ENCODE peak calls at places on chromosomes 5 and 9, in five cellular contexts. One of them, this sample, is unnamed.

GRCh38 chr5:31153523-31153922 is 40.0 kb upstream of the CDH6 start:
- DNase-seq in IMR-90: peak; percentile 67
- DNase-seq in stomach: no peak
- DNase-seq in GM23338: no peak
- DNase-seq in naive thymus-derived CD4-positive, alpha-beta T cell: no peak
- DNase-seq in this sample: no peak

GRCh38 chr5:55160493-55161209 is 680 bp downstream of the GPX8 start:
- DNase-seq in naive thymus-derived CD4-positive, alpha-beta T cell: no peak
- DNase-seq in IMR-90: peak; percentile 98
- DNase-seq in stomach: peak; percentile 34
- DNase-seq in GM23338: peak; percentile 70
- DNase-seq in this sample: no peak

GRCh38 chr9:111094433-111095421 is 56.5 kb upstream of the LPAR1 start:
- DNase-seq in IMR-90: peak; percentile 90
- DNase-seq in GM23338: no peak
- DNase-seq in naive thymus-derived CD4-positive, alpha-beta T cell: no peak
- DNase-seq in stomach: no peak
- DNase-seq in this sample: no peak

GRCh38 chr9:72749276-72749675 is 203.6 kb downstream of the ALDH1A1 start:
- DNase-seq in stomach: no peak
- DNase-seq in GM23338: no peak
- DNase-seq in IMR-90: no peak
- DNase-seq in naive thymus-derived CD4-positive, alpha-beta T cell: no peak
- DNase-seq in this sample: no peak

GRCh38 chr5:127326438-127326837 is 35.8 kb downstream of the MEGF10 start:
- DNase-seq in GM23338: peak; percentile 49
- DNase-seq in stomach: no peak
- DNase-seq in IMR-90: no peak
- DNase-seq in naive thymus-derived CD4-positive, alpha-beta T cell: no peak
- DNase-seq in this sample: no peak

GRCh38 chr5:32446660-32447059 is 2.1 kb upstream of the ZFR start:
- DNase-seq in GM23338: no peak
- DNase-seq in naive thymus-derived CD4-positive, alpha-beta T cell: no peak
- DNase-seq in IMR-90: no peak
- DNase-seq in stomach: peak; percentile 43
- DNase-seq in this sample: no peak

GRCh38 chr9:19231126-19232035 is 888 bp downstream of the DENND4C start:
- DNase-seq in stomach: peak; percentile 26
- DNase-seq in naive thymus-derived CD4-positive, alpha-beta T cell: no peak
- DNase-seq in IMR-90: peak; percentile 17
- DNase-seq in GM23338: peak; percentile 69
- DNase-seq in this sample: no peak

GRCh38 chr9:95379630-95380029 is 62.1 kb upstream of the FANCC start:
- DNase-seq in naive thymus-derived CD4-positive, alpha-beta T cell: no peak
- DNase-seq in GM23338: no peak
- DNase-seq in IMR-90: no peak
- DNase-seq in stomach: no peak
- DNase-seq in this sample: no peak

GRCh38 chr9:110180713-110181434 is 27.1 kb downstream of the C9orf152 start:
- DNase-seq in IMR-90: peak; percentile 80
- DNase-seq in naive thymus-derived CD4-positive, alpha-beta T cell: no peak
- DNase-seq in GM23338: peak; percentile 31
- DNase-seq in stomach: no peak
- DNase-seq in this sample: no peak

GRCh38 chr5:177301503-177302165 is 1.9 kb downstream of the RAB24 start:
- DNase-seq in stomach: peak; percentile 67
- DNase-seq in naive thymus-derived CD4-positive, alpha-beta T cell: no peak
- DNase-seq in GM23338: no peak
- DNase-seq in IMR-90: no peak
- DNase-seq in this sample: no peak

GRCh38 chr9:74527718-74528117 is 30.6 kb downstream of the RORB start:
- DNase-seq in stomach: no peak
- DNase-seq in IMR-90: no peak
- DNase-seq in GM23338: no peak
- DNase-seq in naive thymus-derived CD4-positive, alpha-beta T cell: no peak
- DNase-seq in this sample: no peak

GRCh38 chr5:69334793-69335268 is 2.2 kb upstream of the CCDC125 start:
- DNase-seq in naive thymus-derived CD4-positive, alpha-beta T cell: peak; percentile 73
- DNase-seq in GM23338: peak; percentile 88
- DNase-seq in stomach: peak; percentile 91
- DNase-seq in IMR-90: peak; percentile 76
- DNase-seq in this sample: peak; percentile 50

DNA sequence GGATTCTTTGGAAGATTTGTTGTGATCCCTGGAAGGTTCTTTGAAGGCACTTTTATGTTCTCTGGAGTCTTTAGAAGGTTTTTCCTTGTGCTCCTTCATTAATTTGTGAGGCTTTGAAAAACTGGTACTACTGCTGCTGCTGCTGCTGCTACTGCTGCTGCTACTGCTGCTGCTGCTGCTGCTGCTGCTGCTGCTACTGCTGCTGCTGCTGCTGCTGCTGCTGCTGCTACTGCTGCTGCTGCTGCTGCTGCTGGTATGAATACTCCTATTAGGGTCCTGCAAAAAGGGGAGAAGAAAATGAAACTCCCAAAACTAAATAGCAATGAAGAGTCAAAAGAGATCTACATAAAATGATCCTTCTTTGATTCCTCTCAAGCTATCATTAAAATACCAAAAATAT is 208.1 kb downstream of the MLLT3 start:
- DNase-seq in GM23338: no peak
- DNase-seq in naive thymus-derived CD4-positive, alpha-beta T cell: no peak
- DNase-seq in IMR-90: no peak
- DNase-seq in stomach: no peak
- DNase-seq in this sample: no peak
- H3K4me1 ChIP-seq in GM23338: peaks cover 7% of the 10 kb centered on the region
- H3K4me1 ChIP-seq in naive thymus-derived CD4-positive, alpha-beta T cell: peaks cover 15% of the 10 kb centered on the region
- H3K4me1 ChIP-seq in IMR-90: no peaks in the 10 kb centered on the region
- H3K4me1 ChIP-seq in stomach: no peaks in the 10 kb centered on the region
- H3K4me1 ChIP-seq in this sample: peaks cover under 1% of the 10 kb centered on the region

GRCh38 chr9:88531920-88532319 is 3.1 kb upstream of the NXNL2 start:
- DNase-seq in stomach: no peak
- DNase-seq in naive thymus-derived CD4-positive, alpha-beta T cell: no peak
- DNase-seq in GM23338: peak; percentile 71
- DNase-seq in IMR-90: no peak
- DNase-seq in this sample: no peak
- H3K4me1 ChIP-seq in stomach: peaks cover 24% of the 10 kb centered on the region
- H3K4me1 ChIP-seq in naive thymus-derived CD4-positive, alpha-beta T cell: peaks cover 12% of the 10 kb centered on the region
- H3K4me1 ChIP-seq in GM23338: peaks cover 32% of the 10 kb centered on the region
- H3K4me1 ChIP-seq in IMR-90: peaks cover 27% of the 10 kb centered on the region
- H3K4me1 ChIP-seq in this sample: peaks cover 8% of the 10 kb centered on the region

GRCh38 chr9:136832581-136832980 is 9.7 kb upstream of the AJM1 start:
- DNase-seq in IMR-90: no peak
- DNase-seq in GM23338: no peak
- DNase-seq in naive thymus-derived CD4-positive, alpha-beta T cell: no peak
- DNase-seq in stomach: no peak
- DNase-seq in this sample: no peak
- H3K4me1 ChIP-seq in IMR-90: no peaks in the 10 kb centered on the region
- H3K4me1 ChIP-seq in GM23338: no peaks in the 10 kb centered on the region
- H3K4me1 ChIP-seq in naive thymus-derived CD4-positive, alpha-beta T cell: no peaks in the 10 kb centered on the region
- H3K4me1 ChIP-seq in stomach: no peaks in the 10 kb centered on the region
- H3K4me1 ChIP-seq in this sample: no peaks in the 10 kb centered on the region

DNA sequence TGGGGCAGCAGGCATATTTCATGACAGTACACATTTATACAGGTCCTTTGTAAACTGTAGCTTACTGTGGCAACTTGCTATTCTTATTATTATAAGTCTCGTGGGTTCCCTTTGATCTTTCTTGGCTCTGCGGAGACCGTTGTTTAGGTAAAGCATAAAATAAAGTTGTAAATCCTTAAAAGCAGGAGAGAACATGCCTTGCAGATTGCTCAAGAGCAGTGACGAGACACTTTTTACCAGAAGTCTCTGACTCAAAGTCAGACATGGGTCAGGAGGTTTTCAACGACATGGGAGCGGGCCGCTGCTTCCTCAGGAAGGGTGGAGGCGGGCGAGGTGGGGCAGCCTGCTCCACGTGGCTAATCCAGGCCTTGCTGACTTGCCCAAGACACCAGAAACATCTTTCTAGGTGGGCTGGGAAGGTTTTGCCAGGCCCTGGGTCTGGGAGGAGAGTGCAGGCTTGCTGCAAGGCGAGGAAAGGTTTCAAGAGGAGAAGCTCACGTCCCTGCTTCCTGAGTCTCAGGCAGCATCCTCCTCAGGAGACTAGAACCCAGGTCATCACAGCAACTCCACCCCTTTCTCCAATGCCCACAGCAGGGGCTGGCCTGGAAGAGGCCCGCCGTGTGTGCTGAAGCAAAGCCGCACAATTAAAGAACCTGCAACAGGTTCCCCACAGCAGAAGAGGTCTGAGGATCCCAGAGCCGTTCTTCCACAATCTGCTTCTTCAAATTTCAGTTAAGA is 6.5 kb downstream of the TBC1D2 start:
- DNase-seq in stomach: peak; percentile 35
- DNase-seq in naive thymus-derived CD4-positive, alpha-beta T cell: peak; percentile 23
- DNase-seq in GM23338: no peak
- DNase-seq in IMR-90: peak; percentile 97
- DNase-seq in this sample: peak; percentile 38
- H3K4me1 ChIP-seq in stomach: peaks cover 14% of the 10 kb centered on the region
- H3K4me1 ChIP-seq in naive thymus-derived CD4-positive, alpha-beta T cell: peaks cover 4% of the 10 kb centered on the region
- H3K4me1 ChIP-seq in GM23338: peaks cover 12% of the 10 kb centered on the region
- H3K4me1 ChIP-seq in IMR-90: peaks cover 46% of the 10 kb centered on the region
- H3K4me1 ChIP-seq in this sample: peaks cover 24% of the 10 kb centered on the region

DNA sequence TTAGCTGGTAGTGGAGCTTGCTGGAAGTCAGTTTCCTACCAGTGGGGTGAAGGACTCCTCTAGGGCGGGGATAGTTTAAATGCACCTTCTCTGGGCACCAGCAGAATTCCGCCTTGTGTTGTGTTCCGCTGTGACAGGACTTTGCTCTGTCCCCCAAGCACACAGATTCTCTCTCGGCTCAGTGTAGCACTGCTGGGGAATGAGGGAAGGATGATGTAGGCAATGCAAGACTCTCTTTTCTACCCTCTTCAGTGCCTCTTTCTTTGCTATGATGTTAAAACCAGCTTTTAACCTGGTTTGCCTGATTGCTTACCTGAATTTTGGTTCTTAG is 155.2 kb upstream of the SH3GL2 start:
- DNase-seq in GM23338: no peak
- DNase-seq in naive thymus-derived CD4-positive, alpha-beta T cell: no peak
- DNase-seq in IMR-90: no peak
- DNase-seq in stomach: no peak
- DNase-seq in this sample: no peak
- H3K4me1 ChIP-seq in GM23338: peaks cover 15% of the 10 kb centered on the region
- H3K4me1 ChIP-seq in naive thymus-derived CD4-positive, alpha-beta T cell: no peaks in the 10 kb centered on the region
- H3K4me1 ChIP-seq in IMR-90: no peaks in the 10 kb centered on the region
- H3K4me1 ChIP-seq in stomach: no peaks in the 10 kb centered on the region
- H3K4me1 ChIP-seq in this sample: no peaks in the 10 kb centered on the region

GRCh38 chr5:150766265-150766664 is 7.4 kb upstream of the DCTN4 start:
- DNase-seq in stomach: no peak
- DNase-seq in naive thymus-derived CD4-positive, alpha-beta T cell: no peak
- DNase-seq in IMR-90: no peak
- DNase-seq in GM23338: no peak
- DNase-seq in this sample: no peak

GRCh38 chr5:150765789-150766149 is 7.0 kb upstream of the DCTN4 start:
- DNase-seq in naive thymus-derived CD4-positive, alpha-beta T cell: no peak
- DNase-seq in stomach: no peak
- DNase-seq in GM23338: no peak
- DNase-seq in IMR-90: no peak
- DNase-seq in this sample: no peak

GRCh38 chr5:150765019-150765788 is 6.4 kb upstream of the DCTN4 start:
- DNase-seq in IMR-90: no peak
- DNase-seq in naive thymus-derived CD4-positive, alpha-beta T cell: no peak
- DNase-seq in GM23338: no peak
- DNase-seq in stomach: no peak
- DNase-seq in this sample: no peak

GRCh38 chr5:150763023-150763793 is 4.4 kb upstream of the DCTN4 start:
- DNase-seq in naive thymus-derived CD4-positive, alpha-beta T cell: no peak
- DNase-seq in GM23338: no peak
- DNase-seq in IMR-90: peak; percentile 67
- DNase-seq in stomach: peak; percentile 47
- DNase-seq in this sample: no peak

DNA sequence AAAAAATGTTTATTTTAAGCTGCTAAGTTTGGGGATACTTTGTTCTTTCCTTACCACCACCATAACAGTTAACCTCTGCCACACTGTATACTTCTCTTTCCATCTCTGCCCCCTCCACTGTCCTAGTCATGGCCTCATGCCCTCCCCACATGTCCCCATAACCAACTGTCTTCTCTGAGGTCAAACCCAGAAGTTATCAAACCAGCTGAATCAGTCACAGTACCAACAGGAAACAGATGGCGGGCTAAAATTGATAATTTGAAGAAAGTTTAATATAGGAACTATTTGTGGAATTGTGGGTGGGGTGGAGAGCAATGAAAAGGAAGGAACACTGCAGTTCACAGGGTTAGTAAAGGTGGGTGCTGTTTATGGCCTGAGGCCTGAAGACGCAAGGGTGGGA is 5.7 kb upstream of the DCTN4 start:
- DNase-seq in stomach: no peak
- DNase-seq in IMR-90: no peak
- DNase-seq in naive thymus-derived CD4-positive, alpha-beta T cell: no peak
- DNase-seq in GM23338: no peak
- DNase-seq in this sample: no peak
- H3K4me1 ChIP-seq in stomach: no peaks in the 10 kb centered on the region
- H3K4me1 ChIP-seq in IMR-90: peaks cover 5% of the 10 kb centered on the region
- H3K4me1 ChIP-seq in naive thymus-derived CD4-positive, alpha-beta T cell: no peaks in the 10 kb centered on the region
- H3K4me1 ChIP-seq in GM23338: no peaks in the 10 kb centered on the region
- H3K4me1 ChIP-seq in this sample: no peaks in the 10 kb centered on the region

This sample was measured in CD4-positive, CD25-positive, alpha-beta regulatory T cell.